ENCODE peak calls at places on chromosomes 4 and X, in seven cellular contexts. C is psoas muscle, X is tibial artery, T is heart right ventricle, J is left lung, D is upper lobe of left lung, B is A673. L is an unnamed sample.

GRCh38 chr4:47334597-47335185 is 128.8 kb downstream of the COMMD8 start:
- DNase-seq in C (no peak), X (no peak), T (no peak), J (no peak), D (no peak), B (no peak), L (no peak)

GRCh38 chr4:168867128-168867527 is 142.9 kb downstream of the CBR4 start:
- DNase-seq in C (no peak), X (no peak), T (no peak), J (no peak), D (no peak), B (peak; percentile 59), L (no peak)

GRCh38 chr4:99087887-99088484 is 602 bp downstream of the ADH5 start:
- DNase-seq in C (peak; percentile 86), X (peak; percentile 92), T (peak; percentile 49), J (peak; percentile 78), D (peak; percentile 85), B (peak; percentile 61), L (no peak)

GRCh38 chr4:140691369-140691768 is 64.8 kb downstream of the TBC1D9 start:
- DNase-seq in C (no peak), X (no peak), T (no peak), J (no peak), D (no peak), B (no peak), L (no peak)

GRCh38 chr4:173189117-173189693 is 20.6 kb downstream of the GALNT7 start:
- DNase-seq in C (no peak), X (no peak), T (no peak), J (no peak), D (no peak), B (no peak), L (no peak)

GRCh38 chr4:130333241-130333759 is 1237.3 kb downstream of the C4orf33 start:
- DNase-seq in C (no peak), X (no peak), T (no peak), J (no peak), D (no peak), B (no peak), L (no peak)

GRCh38 chr4:103499094-103499493 is 220.7 kb downstream of the TACR3 start:
- DNase-seq in C (no peak), X (no peak), T (no peak), J (no peak), D (no peak), B (no peak), L (no peak)

GRCh38 chr4:146959692-146960091 is 14.0 kb upstream of the TTC29 start:
- DNase-seq in C (no peak), X (no peak), T (no peak), J (no peak), D (no peak), B (no peak), L (no peak)

GRCh38 chrX:1202251-1202650 is 10.2 kb downstream of the CRLF2 start:
- DNase-seq in C (no peak), X (no peak), T (no peak), J (no peak), D (no peak), B (no peak), L (no peak)

GRCh38 chrX:83101961-83102360 is 406.1 kb upstream of the POU3F4 start:
- DNase-seq in C (no peak), X (no peak), T (no peak), J (no peak), D (no peak), B (no peak), L (no peak)

GRCh38 chrX:46461653-46462191 is 83.5 kb downstream of the ZNF674 start:
- DNase-seq in C (no peak), X (no peak), T (no peak), J (no peak), D (no peak), B (no peak), L (no peak)

GRCh38 chr4:183402771-183403170 is 41.7 kb upstream of the CDKN2AIP start:
- DNase-seq in C (no peak), X (no peak), T (no peak), J (no peak), D (no peak), B (peak; percentile 86), L (no peak)

GRCh38 chrX:87788976-87789375 is 271.4 kb downstream of the KLHL4 start:
- DNase-seq in C (no peak), X (no peak), T (no peak), J (no peak), D (no peak), B (no peak), L (no peak)

GRCh38 chr4:69517674-69518073 is 22.0 kb upstream of the UGT2B4 start:
- DNase-seq in C (no peak), X (no peak), T (no peak), J (no peak), D (no peak), B (no peak), L (no peak)

GRCh38 chr4:120922390-120923200 is at the start of gene PRDM5:
- DNase-seq in C (peak; percentile 72), X (peak; percentile 74), T (peak; percentile 57), J (peak; percentile 58), D (peak; percentile 53), B (peak; percentile 56), L (peak; percentile 69)

GRCh38 chr4:27048350-27049100 is 187.9 kb downstream of the STIM2 start:
- DNase-seq in C (no peak), X (no peak), T (no peak), J (no peak), D (no peak), B (peak; percentile 60), L (no peak)

GRCh38 chr4:75232546-75232945 is 281.7 kb downstream of the RCHY1 start:
- DNase-seq in C (no peak), X (no peak), T (no peak), J (no peak), D (no peak), B (no peak), L (no peak)

GRCh38 chr4:110049951-110050925 is 137.6 kb downstream of the EGF start:
- DNase-seq in C (no peak), X (no peak), T (peak; percentile 22), J (no peak), D (peak; percentile 27), B (peak; percentile 59), L (no peak)

GRCh38 chrX:68504237-68504636 is 5.4 kb downstream of the YIPF6 start:
- DNase-seq in C (no peak), X (no peak), T (no peak), J (no peak), D (no peak), B (no peak), L (no peak)

GRCh38 chr4:55611358-55612059 is 19.5 kb upstream of the PDCL2 start:
- DNase-seq in C (no peak), X (no peak), T (no peak), J (no peak), D (no peak), B (no peak), L (no peak)

GRCh38 chr4:55609393-55609821 is 17.4 kb upstream of the PDCL2 start:
- DNase-seq in C (no peak), X (no peak), T (no peak), J (no peak), D (peak; percentile 34), B (no peak), L (no peak)

GRCh38 chr4:55612341-55612740 is 20.3 kb upstream of the PDCL2 start:
- DNase-seq in C (no peak), X (no peak), T (no peak), J (no peak), D (no peak), B (no peak), L (no peak)

GRCh38 chr4:55604996-55605395 is 13.0 kb upstream of the PDCL2 start:
- DNase-seq in C (no peak), X (no peak), T (no peak), J (no peak), D (no peak), B (no peak), L (no peak)

GRCh38 chr4:55608591-55608990 is 16.5 kb upstream of the PDCL2 start:
- DNase-seq in C (no peak), X (no peak), T (no peak), J (no peak), D (no peak), B (no peak), L (no peak)
- H3K27ac ChIP-seq in C (no peak overlapping the region), X (no peak overlapping the region), T (no peak overlapping the region), J (no peak overlapping the region), D (no peak overlapping the region), B (no peak overlapping the region), L (no peak overlapping the region)

DNA sequence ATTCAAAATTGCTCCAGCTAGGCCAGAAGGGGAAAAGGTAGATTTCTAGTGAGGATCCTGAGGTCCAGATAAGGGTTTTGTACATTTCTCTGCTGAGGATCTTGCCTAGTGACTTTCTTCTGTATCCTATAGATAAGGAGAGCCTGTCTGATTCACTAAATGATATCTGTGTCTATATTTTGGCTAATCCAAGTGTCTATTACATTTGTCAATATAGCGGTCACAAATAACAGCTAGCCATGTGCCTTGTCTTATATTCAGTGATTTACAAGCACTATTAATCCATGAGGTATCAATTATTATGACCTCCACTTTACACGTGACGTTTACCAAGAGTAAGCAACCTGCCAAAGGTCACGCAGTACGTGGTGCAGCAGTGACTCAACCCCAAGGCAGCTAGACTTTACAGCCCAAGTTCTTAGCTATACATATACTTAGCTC is 41.6 kb downstream of the TMEM165 start:
- DNase-seq in C (no peak), X (no peak), T (no peak), J (no peak), D (no peak), B (no peak), L (no peak)
- H3K9me3 ChIP-seq in C (no peaks in the 10 kb centered on the region), X (no peaks in the 10 kb centered on the region), T (no peaks in the 10 kb centered on the region), J (no peaks in the 10 kb centered on the region), D (no peaks in the 10 kb centered on the region), B (no peaks in the 10 kb centered on the region), L (no peaks in the 10 kb centered on the region)

GRCh38 chrX:129596077-129596476 is 56.0 kb downstream of the OCRL start:
- DNase-seq in C (no peak), X (no peak), T (no peak), J (no peak), D (no peak), B (no peak), L (no peak)
- H3K4me3 ChIP-seq in C (no peak overlapping the region), X (no peak overlapping the region), T (no peak overlapping the region), J (no peak overlapping the region), D (no peak overlapping the region), B (no peak overlapping the region), L (no peak overlapping the region)

GRCh38 chrX:130186645-130187044 is 14.9 kb downstream of the RAB33A start:
- DNase-seq in C (no peak), X (no peak), T (no peak), J (no peak), D (no peak), B (no peak), L (no peak)

GRCh38 chrX:130196453-130196852 is 24.7 kb downstream of the RAB33A start:
- DNase-seq in C (no peak), X (no peak), T (no peak), J (no peak), D (no peak), B (no peak), L (no peak)

GRCh38 chrX:130184857-130185256 is 13.1 kb downstream of the RAB33A start:
- DNase-seq in C (no peak), X (no peak), T (no peak), J (no peak), D (no peak), B (no peak), L (no peak)

DNA sequence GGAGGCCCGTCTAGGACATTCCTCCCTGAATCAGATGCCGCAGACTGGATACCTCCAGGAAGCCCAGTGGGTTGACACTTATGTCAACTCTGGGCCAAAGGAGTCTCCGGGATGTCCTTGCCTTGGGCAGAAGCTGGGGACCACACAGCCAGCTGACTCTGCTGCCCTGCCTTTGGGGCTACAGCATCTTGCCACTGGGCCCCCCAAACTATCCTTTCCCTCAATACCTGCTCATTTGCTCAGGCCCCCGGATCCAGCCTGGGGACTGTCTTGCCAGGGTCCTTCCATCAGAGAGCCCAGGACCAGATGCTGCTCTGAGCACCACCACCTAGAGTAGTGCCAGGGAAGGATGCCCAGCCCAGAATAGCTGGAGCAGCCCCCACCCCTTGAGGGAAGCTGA is 19.0 kb downstream of the RAB33A start:
- DNase-seq in C (no peak), X (no peak), T (no peak), J (no peak), D (no peak), B (no peak), L (no peak)
- H3K27ac ChIP-seq in C (no peak overlapping the region), X (no peak overlapping the region), T (no peak overlapping the region), J (no peak overlapping the region), D (no peak overlapping the region), B (no peak overlapping the region), L (no peak overlapping the region)